ENCODE peak calls at places on chromosomes 13 and 19, in four cellular contexts. Y, A, E and T are unnamed samples. For H3K4me1, the result is how much of the 10 kb centered on the place peaks cover.

GRCh38 chr19:35655600-35655999 is 7.5 kb downstream of the COX6B1 start:
- DNase-seq in A (no peak), Y (no peak), E (no peak), T (no peak)

GRCh38 chr19:22612316-22612715 is 21.8 kb upstream of the ZNF492 start:
- DNase-seq in Y (no peak), E (no peak), A (no peak), T (no peak)

GRCh38 chr19:12841094-12841493 is 2.8 kb downstream of the MAST1 start:
- DNase-seq in A (peak), E (no peak), Y (no peak), T (no peak)

GRCh38 chr19:45424191-45425058 is 708 bp upstream of the ERCC1 start:
- DNase-seq in Y (peak), E (peak), A (peak), T (peak)

GRCh38 chr13:113806526-113806925 is 47.5 kb downstream of the TMEM255B start:
- DNase-seq in E (no peak), Y (no peak), A (no peak), T (no peak)

GRCh38 chr13:46596501-46596900 is 43.5 kb downstream of the LRCH1 start:
- DNase-seq in Y (no peak), E (no peak), A (no peak), T (no peak)

GRCh38 chr19:50510700-50511068 is 307 bp downstream of the JOSD2 start:
- DNase-seq in E (no peak), Y (no peak), A (peak), T (no peak)

GRCh38 chr19:16888629-16889371 is at the start of gene F2RL3:
- DNase-seq in E (no peak), Y (no peak), A (no peak), T (peak)

GRCh38 chr13:29846475-29847256 is 3.8 kb downstream of the UBL3 start:
- DNase-seq in Y (no peak), A (no peak), E (no peak), T (no peak)

GRCh38 chr13:29849071-29849541 is 1.3 kb downstream of the UBL3 start:
- DNase-seq in A (no peak), Y (peak), E (peak), T (no peak)

GRCh38 chr13:29845440-29846056 is 4.9 kb downstream of the UBL3 start:
- DNase-seq in Y (no peak), E (no peak), A (no peak), T (no peak)

GRCh38 chr13:29849731-29850212 is 645 bp downstream of the UBL3 start:
- DNase-seq in E (peak), Y (peak), A (peak), T (peak)

DNA sequence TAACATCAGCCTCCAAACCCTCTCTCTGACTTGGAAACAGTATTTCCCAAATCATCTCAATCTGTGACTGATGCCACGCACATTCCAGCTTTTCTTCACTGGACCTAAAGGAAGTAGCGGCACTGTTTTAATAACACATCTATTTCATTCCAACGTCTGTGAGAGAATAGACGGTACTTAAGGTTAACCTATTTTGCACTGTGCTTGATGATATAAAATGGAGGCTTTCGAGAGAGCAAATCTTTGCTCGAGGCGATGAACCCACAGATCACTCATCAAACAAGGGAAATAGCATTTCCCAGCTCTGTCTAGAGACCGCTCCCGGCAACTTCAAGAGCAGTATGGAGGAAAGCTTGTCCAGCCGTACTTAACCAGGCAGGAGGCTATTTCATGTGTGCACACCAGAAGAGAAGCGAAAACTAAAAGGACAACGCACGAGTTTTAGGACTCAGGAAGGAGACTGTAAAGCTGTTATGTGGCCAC is 2.9 kb downstream of the UBL3 start:
- DNase-seq in A (no peak), Y (peak), E (peak), T (no peak)
- H3K4me3 ChIP-seq in A (peak), Y (peak), E (peak), T (peak)

GRCh38 chr13:39816936-39817335 is 161.5 kb downstream of the COG6 start:
- DNase-seq in A (no peak), E (no peak), Y (no peak), T (no peak)

GRCh38 chr13:39815345-39816111 is 160.1 kb downstream of the COG6 start:
- DNase-seq in E (no peak), A (no peak), Y (no peak), T (no peak)

GRCh38 chr13:39821977-39822376 is 166.5 kb downstream of the COG6 start:
- DNase-seq in E (no peak), A (no peak), Y (no peak), T (no peak)

GRCh38 chr13:39820606-39821005 is 165.1 kb downstream of the COG6 start:
- DNase-seq in E (no peak), Y (no peak), A (no peak), T (no peak)

GRCh38 chr13:39818953-39819352 is 163.5 kb downstream of the COG6 start:
- DNase-seq in Y (no peak), E (no peak), A (no peak), T (no peak)
- TF ChIP-seq POLR2AphosphoS5 in Y (no peak), E (no peak), A (no peak), T (no peak)

GRCh38 chr13:33184530-33184929 is 101.0 kb downstream of the STARD13 start:
- DNase-seq in Y (no peak), E (no peak), A (no peak), T (no peak)

GRCh38 chr13:33186851-33187250 is 98.7 kb downstream of the STARD13 start:
- DNase-seq in Y (no peak), A (no peak), E (no peak), T (no peak)

GRCh38 chr13:33184131-33184485 is 101.4 kb downstream of the STARD13 start:
- DNase-seq in E (no peak), Y (no peak), A (no peak), T (no peak)

GRCh38 chr13:33183431-33184130 is 102.0 kb downstream of the STARD13 start:
- DNase-seq in E (no peak), Y (no peak), A (no peak), T (no peak)

GRCh38 chr13:33185853-33186252 is 99.7 kb downstream of the STARD13 start:
- DNase-seq in A (no peak), Y (no peak), E (no peak), T (no peak)
- H3K4me1 ChIP-seq in A (under half), Y (under half), E (under half), T (half or more)

DNA sequence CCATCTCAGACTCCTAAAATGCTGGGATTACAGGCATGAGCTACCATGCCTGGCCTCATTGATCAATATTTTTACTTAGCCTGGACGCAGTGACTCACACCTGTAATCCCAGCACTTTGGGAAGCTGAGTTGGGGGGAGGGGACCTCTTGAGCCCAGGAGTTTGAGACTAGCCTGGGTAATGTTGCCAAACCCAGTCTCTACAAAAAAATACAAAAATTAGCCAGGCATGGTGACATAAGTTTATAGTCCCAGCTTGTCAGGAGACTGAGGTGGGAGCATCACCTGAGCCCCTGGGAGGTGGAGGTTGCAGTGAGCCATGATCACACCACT is 1.9 kb downstream of the SAE1 start:
- DNase-seq in Y (no peak), E (no peak), A (no peak), T (no peak)
- H3K4me3 ChIP-seq in Y (peak), E (no peak), A (peak), T (no peak)

DNA sequence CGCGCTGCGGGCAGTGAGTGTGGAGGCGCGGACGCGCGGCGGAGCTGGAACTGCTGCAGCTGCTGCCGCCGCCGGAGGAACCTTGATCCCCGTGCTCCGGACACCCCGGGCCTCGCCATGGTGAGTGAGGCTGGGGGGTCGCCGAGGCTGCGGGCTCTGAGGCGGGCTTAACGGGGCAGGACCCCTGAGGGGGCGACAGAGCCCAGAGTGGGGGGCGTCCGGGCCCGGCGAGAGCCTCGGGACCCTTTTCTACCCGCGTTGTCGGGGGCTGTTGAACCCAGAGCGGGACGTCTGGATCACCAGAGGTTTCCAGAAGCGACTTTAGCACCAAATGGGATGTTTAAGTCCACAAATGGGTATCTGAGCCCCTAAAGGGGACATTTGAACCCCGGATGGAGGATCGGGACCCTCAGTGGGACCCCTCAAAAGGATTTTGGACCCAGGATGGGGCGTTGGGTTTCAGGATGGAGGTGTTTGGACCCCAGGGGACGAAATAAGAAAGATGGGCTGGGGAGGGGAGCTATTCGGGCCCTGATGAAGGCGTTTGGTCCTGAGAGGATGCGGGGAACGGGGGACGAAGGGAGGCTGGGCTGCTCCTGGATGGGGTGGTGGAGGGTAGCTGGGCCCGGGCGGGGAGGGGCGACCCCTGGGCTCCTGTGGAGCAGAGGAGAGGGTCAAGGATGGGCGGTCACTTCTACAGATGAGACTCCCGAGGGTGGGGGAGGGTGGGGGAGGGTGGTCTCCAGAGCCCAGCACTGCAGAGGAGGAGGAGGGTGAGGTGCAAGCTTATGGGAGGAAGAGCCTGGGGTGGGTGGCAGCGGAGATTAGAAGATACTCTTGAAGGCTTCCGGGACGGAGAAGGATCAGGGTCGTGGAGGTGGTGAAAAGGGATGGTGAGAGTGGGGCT is at the start of gene CALM3:
- DNase-seq in A (no peak), Y (no peak), E (no peak), T (no peak)
- TF ChIP-seq POLR2AphosphoS5 in A (no peak), Y (peak), E (no peak), T (peak)

DNA sequence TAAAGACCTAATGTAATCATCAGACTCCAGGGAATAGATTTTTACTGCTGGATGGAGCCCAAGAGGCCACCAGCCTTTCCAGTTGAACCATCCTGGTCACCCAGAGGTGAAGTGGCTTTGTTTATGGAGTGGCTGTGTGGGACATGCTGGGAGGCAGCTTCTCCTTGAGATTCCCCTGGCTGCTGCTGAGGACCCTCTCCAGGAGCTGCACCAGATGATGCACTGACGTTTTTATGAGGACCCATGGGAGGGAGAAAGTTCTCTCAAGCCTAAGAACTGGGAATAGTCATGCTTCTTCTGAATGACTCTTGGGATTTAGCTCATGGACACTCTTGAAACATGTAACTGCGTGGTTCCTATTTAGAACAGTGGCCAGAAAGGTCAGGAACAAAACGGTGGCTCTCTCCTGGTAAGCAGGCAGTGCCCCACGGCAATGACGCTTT is 205.8 kb upstream of the MIR17HG start:
- DNase-seq in E (no peak), A (no peak), Y (no peak), T (no peak)
- H3K4me1 ChIP-seq in E (under half), A (under half), Y (under half), T (under half)

DNA sequence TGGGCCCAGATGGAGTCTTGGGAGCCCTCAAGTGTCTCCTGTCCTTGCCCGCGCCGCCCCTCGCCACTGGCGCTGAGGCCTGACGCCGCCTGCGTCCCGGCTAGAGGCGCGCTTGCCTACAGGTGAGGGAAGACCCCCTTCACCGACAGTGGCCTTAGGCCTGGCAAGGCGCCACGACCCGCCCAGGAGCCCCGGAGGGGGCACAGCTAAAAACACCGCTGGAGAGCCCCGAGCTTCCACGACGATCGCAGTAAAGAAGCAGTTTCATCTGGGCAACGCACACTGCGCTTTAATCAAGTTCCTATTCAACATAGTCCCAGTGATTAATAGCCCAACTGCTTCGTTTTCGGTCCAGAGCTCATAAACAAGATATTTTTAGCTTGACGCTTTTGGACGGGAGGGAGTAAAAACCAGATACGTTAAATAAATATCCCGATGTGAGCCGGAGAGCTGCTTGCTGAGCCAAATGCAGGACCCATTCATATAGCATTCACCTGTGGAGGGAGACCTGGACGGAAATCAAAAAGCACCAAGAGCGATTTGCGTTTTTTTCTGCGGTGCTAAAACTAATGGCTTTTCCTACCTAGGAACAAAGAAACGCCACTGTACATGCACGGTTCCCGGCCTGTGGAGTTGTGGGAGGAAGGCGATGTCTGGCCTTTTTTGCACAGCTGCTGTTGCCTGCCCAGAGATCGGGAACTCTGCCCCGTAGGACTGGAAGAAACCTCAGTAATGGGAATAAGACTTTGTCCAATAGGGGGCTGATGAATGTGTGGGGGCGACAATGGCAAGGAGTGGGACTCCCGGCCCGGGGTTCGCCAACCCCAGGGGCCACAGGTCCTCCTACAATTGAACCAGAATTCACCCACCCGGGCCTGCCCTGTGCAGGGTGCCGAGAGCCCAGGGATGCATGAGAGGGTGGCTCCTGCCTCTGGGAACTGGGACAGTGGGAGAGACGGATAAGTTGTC is 1.7 kb upstream of the CEBPA start:
- DNase-seq in A (no peak), Y (no peak), E (peak), T (peak)
- H3K4me3 ChIP-seq in A (peak), Y (peak), E (peak), T (peak)

GRCh38 chr19:1814391-1814790 is 2.3 kb upstream of the ATP8B3 start:
- DNase-seq in Y (no peak), E (no peak), A (no peak), T (no peak)
- TF ChIP-seq POLR2AphosphoS5 in Y (no peak), E (no peak), A (no peak), T (no peak)

GRCh38 chr19:40269216-40269940 is 15.8 kb downstream of the AKT2 start:
- DNase-seq in E (no peak), A (no peak), Y (no peak), T (no peak)
- H3K4me1 ChIP-seq in E (under half), A (under half), Y (under half), T (under half)